ENCODE peak calls at places on chromosomes 7 and 10, in four cellular contexts. One of them, this sample, is unnamed.

GRCh38 chr10:30294506-30295280 is 54.4 kb downstream of the MTPAP start:
- DNase-seq in fibroblast of lung: no peak
- DNase-seq in keratinocyte: no peak
- DNase-seq in RWPE1: no peak
- DNase-seq in this sample: no peak

GRCh38 chr7:30525409-30525808 is 20.8 kb upstream of the GGCT start:
- DNase-seq in keratinocyte: no peak
- DNase-seq in RWPE1: no peak
- DNase-seq in fibroblast of lung: no peak
- DNase-seq in this sample: no peak

GRCh38 chr7:39238209-39238869 is 260.6 kb downstream of the POU6F2 start:
- DNase-seq in fibroblast of lung: no peak
- DNase-seq in keratinocyte: no peak
- DNase-seq in RWPE1: no peak
- DNase-seq in this sample: no peak

GRCh38 chr7:151925446-151926335 is 30.6 kb upstream of the GALNTL5 start:
- DNase-seq in keratinocyte: no peak
- DNase-seq in fibroblast of lung: no peak
- DNase-seq in RWPE1: no peak
- DNase-seq in this sample: no peak

GRCh38 chr7:11427686-11428273 is 404.2 kb downstream of the THSD7A start:
- DNase-seq in fibroblast of lung: peak
- DNase-seq in keratinocyte: no peak
- DNase-seq in RWPE1: peak
- DNase-seq in this sample: peak

GRCh38 chr7:80883188-80884025 is 35.4 kb downstream of the SEMA3C start:
- DNase-seq in fibroblast of lung: peak
- DNase-seq in keratinocyte: peak
- DNase-seq in RWPE1: peak
- DNase-seq in this sample: peak

GRCh38 chr7:149838992-149839408 is 825 bp downstream of the ZNF862 start:
- DNase-seq in fibroblast of lung: peak
- DNase-seq in RWPE1: peak
- DNase-seq in keratinocyte: no peak
- DNase-seq in this sample: no peak

GRCh38 chr10:94193466-94193924 is 169.2 kb downstream of the NOC3L start:
- DNase-seq in fibroblast of lung: peak
- DNase-seq in keratinocyte: no peak
- DNase-seq in RWPE1: no peak
- DNase-seq in this sample: no peak

GRCh38 chr7:46600340-46600739 is 679.3 kb upstream of the IGFBP3 start:
- DNase-seq in keratinocyte: no peak
- DNase-seq in RWPE1: no peak
- DNase-seq in fibroblast of lung: peak
- DNase-seq in this sample: no peak

GRCh38 chr10:112374724-112375541 is 1.0 kb downstream of the ACSL5 start:
- DNase-seq in RWPE1: no peak
- DNase-seq in keratinocyte: no peak
- DNase-seq in fibroblast of lung: no peak
- DNase-seq in this sample: no peak

GRCh38 chr7:20238754-20239324 is 21.7 kb upstream of the MACC1 start:
- DNase-seq in fibroblast of lung: no peak
- DNase-seq in RWPE1: no peak
- DNase-seq in keratinocyte: no peak
- DNase-seq in this sample: no peak

GRCh38 chr7:142807855-142808460 is 37.2 kb downstream of the PRSS2 start:
- DNase-seq in RWPE1: no peak
- DNase-seq in fibroblast of lung: no peak
- DNase-seq in keratinocyte: no peak
- DNase-seq in this sample: no peak

GRCh38 chr7:142806957-142807356 is 36.2 kb downstream of the PRSS2 start:
- DNase-seq in fibroblast of lung: no peak
- DNase-seq in RWPE1: no peak
- DNase-seq in keratinocyte: no peak
- DNase-seq in this sample: no peak

GRCh38 chr7:142808802-142809583 is 38.2 kb downstream of the PRSS2 start:
- DNase-seq in RWPE1: no peak
- DNase-seq in fibroblast of lung: no peak
- DNase-seq in keratinocyte: no peak
- DNase-seq in this sample: no peak

GRCh38 chr7:142809671-142810070 is 38.9 kb downstream of the PRSS2 start:
- DNase-seq in RWPE1: no peak
- DNase-seq in keratinocyte: no peak
- DNase-seq in fibroblast of lung: no peak
- DNase-seq in this sample: no peak

DNA sequence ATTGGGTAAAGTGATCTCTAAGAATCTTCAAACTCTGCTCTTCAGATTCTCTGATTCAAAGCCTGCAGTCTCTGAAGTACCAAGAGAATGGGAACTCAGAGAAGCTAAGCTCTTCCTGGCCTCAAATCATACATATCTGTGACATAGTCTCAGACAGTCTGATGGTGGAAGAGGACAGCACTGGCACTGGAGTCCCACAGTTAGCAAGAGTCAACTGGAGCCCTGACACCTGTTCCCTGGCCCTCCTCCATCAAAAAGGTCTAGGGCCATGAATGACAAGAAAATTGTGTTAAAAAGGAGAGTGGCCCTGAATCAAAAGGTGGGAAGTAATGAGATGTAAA is 37.7 kb downstream of the PRSS2 start:
- DNase-seq in RWPE1: no peak
- DNase-seq in fibroblast of lung: no peak
- DNase-seq in keratinocyte: no peak
- DNase-seq in this sample: no peak
- H3K27ac ChIP-seq in RWPE1: no peak
- H3K27ac ChIP-seq in fibroblast of lung: no peak
- H3K27ac ChIP-seq in keratinocyte: no peak
- H3K27ac ChIP-seq in this sample: no peak

GRCh38 chr10:45466784-45467183 is 92.8 kb downstream of the ALOX5 start:
- DNase-seq in keratinocyte: no peak
- DNase-seq in RWPE1: no peak
- DNase-seq in fibroblast of lung: no peak
- DNase-seq in this sample: no peak
- H3K27ac ChIP-seq in keratinocyte: no peak
- H3K27ac ChIP-seq in RWPE1: no peak
- H3K27ac ChIP-seq in fibroblast of lung: no peak
- H3K27ac ChIP-seq in this sample: no peak

DNA sequence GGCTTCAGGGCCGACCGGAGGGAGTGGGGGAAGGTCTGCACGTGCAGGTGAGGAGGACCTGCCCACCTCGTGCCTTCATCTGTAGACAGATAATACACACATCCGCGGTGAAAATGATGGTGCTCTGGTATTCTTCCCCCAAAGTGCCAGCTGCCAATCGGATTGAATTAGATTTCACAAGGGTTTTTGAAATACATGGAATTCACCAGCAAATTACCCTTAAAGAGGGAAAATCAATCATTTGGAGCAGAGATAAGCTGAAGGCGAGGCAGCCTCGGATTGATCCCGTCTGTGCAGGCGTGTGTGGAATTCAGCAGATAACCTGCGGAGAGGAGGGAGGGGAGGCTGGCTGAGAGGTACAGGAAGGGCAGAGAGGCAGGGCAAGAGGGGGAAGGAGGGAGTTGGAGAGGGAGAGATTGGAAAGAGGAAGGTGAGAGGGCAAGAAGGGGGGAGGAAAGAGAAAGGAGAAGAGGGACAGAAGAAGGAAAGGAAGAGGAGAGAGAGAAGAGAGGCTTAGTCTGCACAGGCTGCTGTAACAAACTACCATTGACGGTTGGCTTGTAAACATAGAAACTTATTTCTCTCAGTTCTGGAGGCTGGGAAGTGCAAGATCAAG is 84.2 kb downstream of the C10orf105 start:
- DNase-seq in RWPE1: no peak
- DNase-seq in keratinocyte: no peak
- DNase-seq in fibroblast of lung: no peak
- DNase-seq in this sample: no peak
- H3K27ac ChIP-seq in RWPE1: no peak
- H3K27ac ChIP-seq in keratinocyte: no peak
- H3K27ac ChIP-seq in fibroblast of lung: no peak
- H3K27ac ChIP-seq in this sample: no peak

GRCh38 chr7:137992738-137993394 is 9.0 kb downstream of the CREB3L2 start:
- DNase-seq in keratinocyte: no peak
- DNase-seq in fibroblast of lung: peak
- DNase-seq in RWPE1: peak
- DNase-seq in this sample: peak
- H3K27ac ChIP-seq in keratinocyte: peak
- H3K27ac ChIP-seq in fibroblast of lung: peak
- H3K27ac ChIP-seq in RWPE1: peak
- H3K27ac ChIP-seq in this sample: peak

DNA sequence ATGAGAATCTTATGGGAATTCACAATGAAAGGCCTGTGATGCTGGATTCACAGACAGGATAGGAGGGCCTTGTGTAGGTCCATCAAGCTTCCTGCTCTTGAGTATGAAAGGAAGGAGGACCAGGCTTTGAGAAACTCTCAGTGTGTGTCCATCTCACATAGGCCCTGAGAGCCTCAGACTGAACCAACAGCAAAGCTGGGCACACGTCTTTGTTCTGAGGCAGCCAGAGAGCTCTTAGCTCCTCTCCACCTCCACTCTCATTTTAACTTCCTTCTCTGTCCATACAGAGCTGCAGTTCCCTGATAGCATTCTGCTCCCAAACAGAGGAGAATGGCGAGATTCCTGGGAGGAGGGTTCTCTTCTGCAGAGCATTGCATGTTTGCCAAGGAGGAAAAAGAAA is 515.6 kb downstream of the CALN1 start:
- DNase-seq in keratinocyte: no peak
- DNase-seq in RWPE1: no peak
- DNase-seq in fibroblast of lung: no peak
- DNase-seq in this sample: no peak
- H3K27ac ChIP-seq in keratinocyte: no peak
- H3K27ac ChIP-seq in RWPE1: no peak
- H3K27ac ChIP-seq in fibroblast of lung: no peak
- H3K27ac ChIP-seq in this sample: no peak

GRCh38 chr10:69918036-69918435 is 116.3 kb downstream of the COL13A1 start:
- DNase-seq in fibroblast of lung: no peak
- DNase-seq in RWPE1: no peak
- DNase-seq in keratinocyte: no peak
- DNase-seq in this sample: no peak

GRCh38 chr10:69913586-69913985 is 111.9 kb downstream of the COL13A1 start:
- DNase-seq in keratinocyte: no peak
- DNase-seq in RWPE1: no peak
- DNase-seq in fibroblast of lung: no peak
- DNase-seq in this sample: no peak

GRCh38 chr10:69919250-69919649 is 117.5 kb downstream of the COL13A1 start:
- DNase-seq in fibroblast of lung: no peak
- DNase-seq in keratinocyte: no peak
- DNase-seq in RWPE1: no peak
- DNase-seq in this sample: no peak

GRCh38 chr10:69914373-69915268 is 112.9 kb downstream of the COL13A1 start:
- DNase-seq in RWPE1: peak
- DNase-seq in fibroblast of lung: peak
- DNase-seq in keratinocyte: no peak
- DNase-seq in this sample: no peak

DNA sequence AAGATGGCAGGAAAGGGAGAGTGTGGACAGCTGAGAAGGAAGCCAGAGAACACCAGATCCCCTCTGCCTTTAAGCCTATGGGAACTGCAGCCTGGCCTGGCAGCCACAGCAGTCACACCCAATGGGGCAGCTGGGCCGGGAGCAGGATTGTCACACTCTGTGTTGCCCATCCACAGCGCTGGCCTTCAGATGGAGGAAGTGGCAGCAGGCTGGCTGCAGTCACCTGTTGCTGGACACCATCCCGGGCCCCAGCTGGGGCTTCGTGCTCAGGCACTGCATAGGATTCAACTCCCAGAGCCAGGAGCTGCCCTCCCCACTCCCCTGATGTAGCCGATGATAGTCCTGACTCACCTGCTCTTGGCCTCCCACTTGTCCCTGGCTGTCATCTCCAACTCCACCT is 114.4 kb downstream of the COL13A1 start:
- DNase-seq in RWPE1: no peak
- DNase-seq in keratinocyte: no peak
- DNase-seq in fibroblast of lung: no peak
- DNase-seq in this sample: no peak
- H3K27ac ChIP-seq in RWPE1: no peak
- H3K27ac ChIP-seq in keratinocyte: no peak
- H3K27ac ChIP-seq in fibroblast of lung: no peak
- H3K27ac ChIP-seq in this sample: no peak

DNA sequence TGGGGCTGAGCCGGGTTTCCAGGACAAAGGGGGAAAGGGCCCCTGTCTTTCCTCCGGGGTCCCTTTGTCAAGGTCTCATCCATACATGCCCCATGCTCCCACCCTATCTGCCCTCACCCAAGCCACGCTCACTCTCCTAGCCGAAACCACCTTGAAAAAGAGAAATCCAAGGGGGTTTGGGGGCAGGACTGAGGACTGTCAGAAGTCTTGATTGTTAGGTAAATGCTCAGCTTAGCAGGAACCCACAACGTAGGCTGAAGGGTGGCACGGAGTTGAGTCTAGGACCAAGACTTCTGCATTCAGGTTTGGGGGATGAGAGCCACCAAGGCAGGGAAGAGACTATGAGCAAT is 719 bp upstream of the PGAM2 start:
- DNase-seq in keratinocyte: no peak
- DNase-seq in RWPE1: no peak
- DNase-seq in fibroblast of lung: no peak
- DNase-seq in this sample: no peak
- H3K27ac ChIP-seq in keratinocyte: no peak
- H3K27ac ChIP-seq in RWPE1: no peak
- H3K27ac ChIP-seq in fibroblast of lung: no peak
- H3K27ac ChIP-seq in this sample: no peak

GRCh38 chr7:27143022-27143949 is at the start of gene HOXA5:
- DNase-seq in fibroblast of lung: peak
- DNase-seq in RWPE1: peak
- DNase-seq in keratinocyte: peak
- DNase-seq in this sample: peak
- H3K27ac ChIP-seq in fibroblast of lung: peak
- H3K27ac ChIP-seq in RWPE1: peak
- H3K27ac ChIP-seq in keratinocyte: peak
- H3K27ac ChIP-seq in this sample: peak

This sample was measured in epithelial cell of prostate.